ENCODE peak calls at places on chromosomes 4 and X, in four cellular contexts. P is fibroblast of pulmonary artery; H is hypothalamus; U is CD8-positive, alpha-beta memory T cell. I is an unnamed sample.
A peak's percentile ranks its signal among the peaks of the same experiment; 100 is the strongest.

GRCh38 chrX:111504941-111505340 is 6.5 kb upstream of the SERTM2 start:
- DNase-seq in H (no peak), P (no peak), U (no peak), I (no peak)

GRCh38 chr4:174198396-174199179 is 84.9 kb downstream of the FBXO8 start:
- DNase-seq in U (no peak), H (no peak), P (peak; percentile 91), I (peak; percentile 89)

GRCh38 chr4:4409416-4410115 is 22.7 kb downstream of the NSG1 start:
- DNase-seq in P (no peak), U (no peak), H (no peak), I (no peak)

GRCh38 chr4:72527038-72527646 is 41.9 kb downstream of the ADAMTS3 start:
- DNase-seq in U (no peak), H (no peak), P (no peak), I (no peak)

GRCh38 chr4:101304916-101305315 is 42.4 kb downstream of the PPP3CA start:
- DNase-seq in P (peak; percentile 49), U (no peak), H (no peak), I (peak; percentile 76)

GRCh38 chr4:2402453-2402852 is 16.0 kb downstream of the ZFYVE28 start:
- DNase-seq in H (peak; percentile 56), P (no peak), U (no peak), I (no peak)

GRCh38 chr4:244471-244870 is 60.8 kb downstream of the ZNF732 start:
- DNase-seq in P (peak; percentile 32), H (no peak), U (peak; percentile 44), I (peak; percentile 1)

GRCh38 chrX:72620550-72621145 is 48.0 kb upstream of the HDAC8 start:
- DNase-seq in P (peak; percentile 89), U (no peak), H (no peak), I (peak; percentile 91)

GRCh38 chr4:189787216-189788031 is 153.2 kb upstream of the FRG1 start:
- DNase-seq in U (no peak), H (no peak), P (no peak), I (peak; percentile 5)

GRCh38 chr4:87570290-87570689 is 38.0 kb upstream of the DSPP start:
- DNase-seq in U (no peak), H (no peak), P (no peak), I (no peak)

GRCh38 chrX:119062750-119063374 is 9.9 kb upstream of the CT47C1 start:
- DNase-seq in P (peak; percentile 14), H (no peak), U (no peak), I (no peak)

GRCh38 chr4:63528592-63528991 is 880.7 kb downstream of the TECRL start:
- DNase-seq in H (no peak), P (peak; percentile 15), U (no peak), I (no peak)

GRCh38 chrX:45187731-45188130 is 12.9 kb downstream of the DIPK2B start:
- DNase-seq in U (no peak), H (no peak), P (no peak), I (no peak)

GRCh38 chr4:7108660-7109059 is 40.8 kb upstream of the GRPEL1 start:
- DNase-seq in H (no peak), P (no peak), U (no peak), I (no peak)

GRCh38 chr4:138609943-138610350 is 367.8 kb upstream of the SLC7A11 start:
- DNase-seq in U (no peak), H (no peak), P (peak; percentile 73), I (peak; percentile 74)

GRCh38 chrX:7574325-7574724 is 268.6 kb upstream of the VCX start:
- DNase-seq in P (peak; percentile 0), H (no peak), U (no peak), I (peak; percentile 2)

GRCh38 chr4:59161249-59161648 is 2038.9 kb upstream of the ADGRL3 start:
- DNase-seq in P (no peak), U (no peak), H (no peak), I (no peak)

GRCh38 chr4:99301376-99302164 is 10.8 kb upstream of the ADH1A start:
- DNase-seq in U (no peak), P (peak; percentile 53), H (no peak), I (peak; percentile 30)

GRCh38 chr4:113827285-113827684 is 65.7 kb upstream of the CAMK2D start:
- DNase-seq in U (no peak), H (no peak), P (no peak), I (no peak)

GRCh38 chr4:165209796-165210195 is 2.4 kb downstream of the KLHL2 start:
- DNase-seq in H (no peak), P (no peak), U (no peak), I (no peak)

GRCh38 chr4:80362578-80363181 is 27.1 kb downstream of the CFAP299 start:
- DNase-seq in H (peak; percentile 6), P (peak; percentile 53), U (peak; percentile 9), I (peak; percentile 35)

GRCh38 chr4:77170926-77171325 is 13.9 kb downstream of the CCNG2 start:
- DNase-seq in H (no peak), P (no peak), U (no peak), I (no peak)

GRCh38 chr4:38743866-38744265 is 38.9 kb downstream of the TLR10 start:
- DNase-seq in U (no peak), P (no peak), H (no peak), I (peak; percentile 27)

GRCh38 chr4:113760852-113761681 is 471 bp downstream of the CAMK2D start:
- DNase-seq in H (peak; percentile 69), P (peak; percentile 89), U (no peak), I (peak; percentile 91)

GRCh38 chr4:92304636-92305035 is 870 bp downstream of the GRID2 start:
- DNase-seq in P (peak; percentile 13), H (no peak), U (no peak), I (peak; percentile 5)

GRCh38 chr4:73864365-73864764 is 4.8 kb upstream of the CXCL1 start:
- DNase-seq in P (no peak), H (no peak), U (no peak), I (no peak)

GRCh38 chr4:98662619-98663225 is 4.3 kb upstream of the TSPAN5 start:
- DNase-seq in H (no peak), U (peak; percentile 39), P (no peak), I (no peak)

GRCh38 chr4:66791686-66792085 is 753.6 kb downstream of the CENPC start:
- DNase-seq in P (no peak), H (no peak), U (no peak), I (no peak)

I was measured in mesenchymal stem cell.